ENCODE peak calls at places on chromosomes 5 and 9, in four cellular contexts. One of them, this sample, is unnamed.

GRCh38 chr5:140926903-140927573 is 939 bp downstream of the PCDHAC1 start:
- DNase-seq in NT2/D1: peak; percentile 18
- DNase-seq in kidney: peak; percentile 86
- DNase-seq in mammary epithelial cell: no peak
- DNase-seq in this sample: peak; percentile 84

GRCh38 chr5:30380228-30380627 is 813.3 kb upstream of the CDH6 start:
- DNase-seq in mammary epithelial cell: no peak
- DNase-seq in NT2/D1: no peak
- DNase-seq in kidney: no peak
- DNase-seq in this sample: no peak

GRCh38 chr5:66406761-66407289 is 189.4 kb upstream of the MAST4 start:
- DNase-seq in mammary epithelial cell: no peak
- DNase-seq in NT2/D1: no peak
- DNase-seq in kidney: no peak
- DNase-seq in this sample: no peak

GRCh38 chr9:131228988-131229387 is 47.3 kb downstream of the FAM78A start:
- DNase-seq in mammary epithelial cell: no peak
- DNase-seq in kidney: no peak
- DNase-seq in NT2/D1: no peak
- DNase-seq in this sample: no peak

GRCh38 chr9:128675382-128675781 is 13.6 kb upstream of the SET start:
- DNase-seq in kidney: peak; percentile 0
- DNase-seq in NT2/D1: no peak
- DNase-seq in mammary epithelial cell: no peak
- DNase-seq in this sample: peak; percentile 13

GRCh38 chr5:1368756-1369155 is 23.9 kb upstream of the CLPTM1L start:
- DNase-seq in kidney: no peak
- DNase-seq in NT2/D1: no peak
- DNase-seq in mammary epithelial cell: no peak
- DNase-seq in this sample: no peak

GRCh38 chr5:154368041-154368800 is 77.6 kb upstream of the SAP30L start:
- DNase-seq in NT2/D1: peak; percentile 71
- DNase-seq in mammary epithelial cell: peak; percentile 95
- DNase-seq in kidney: no peak
- DNase-seq in this sample: peak; percentile 82

GRCh38 chr5:169162407-169162806 is 138.5 kb downstream of the SLIT3 start:
- DNase-seq in NT2/D1: no peak
- DNase-seq in mammary epithelial cell: peak; percentile 60
- DNase-seq in kidney: no peak
- DNase-seq in this sample: no peak

GRCh38 chr5:35671516-35671915 is 53.9 kb downstream of the SPEF2 start:
- DNase-seq in kidney: no peak
- DNase-seq in NT2/D1: no peak
- DNase-seq in mammary epithelial cell: no peak
- DNase-seq in this sample: no peak

GRCh38 chr9:99259231-99259918 is 37.3 kb downstream of the SEC61B start:
- DNase-seq in mammary epithelial cell: no peak
- DNase-seq in kidney: peak; percentile 92
- DNase-seq in NT2/D1: no peak
- DNase-seq in this sample: peak; percentile 70

GRCh38 chr5:138029501-138029900 is 3.4 kb downstream of the FAM13B start:
- DNase-seq in kidney: no peak
- DNase-seq in NT2/D1: no peak
- DNase-seq in mammary epithelial cell: no peak
- DNase-seq in this sample: no peak

GRCh38 chr5:138032572-138033274 is at the start of gene FAM13B:
- DNase-seq in NT2/D1: no peak
- DNase-seq in kidney: peak; percentile 95
- DNase-seq in mammary epithelial cell: peak; percentile 77
- DNase-seq in this sample: peak; percentile 95

GRCh38 chr5:138033275-138033808 is 463 bp upstream of the FAM13B start:
- DNase-seq in NT2/D1: no peak
- DNase-seq in kidney: no peak
- DNase-seq in mammary epithelial cell: peak; percentile 45
- DNase-seq in this sample: no peak

GRCh38 chr5:138032028-138032571 is 779 bp downstream of the FAM13B start:
- DNase-seq in mammary epithelial cell: peak; percentile 56
- DNase-seq in kidney: peak; percentile 90
- DNase-seq in NT2/D1: no peak
- DNase-seq in this sample: no peak

GRCh38 chr5:138029944-138030343 is 2.9 kb downstream of the FAM13B start:
- DNase-seq in NT2/D1: no peak
- DNase-seq in kidney: no peak
- DNase-seq in mammary epithelial cell: no peak
- DNase-seq in this sample: no peak
- H3K4me3 ChIP-seq in NT2/D1: no peak overlapping the region
- H3K4me3 ChIP-seq in kidney: no peak overlapping the region
- H3K4me3 ChIP-seq in mammary epithelial cell: no peak overlapping the region
- H3K4me3 ChIP-seq in this sample: no peak overlapping the region

DNA sequence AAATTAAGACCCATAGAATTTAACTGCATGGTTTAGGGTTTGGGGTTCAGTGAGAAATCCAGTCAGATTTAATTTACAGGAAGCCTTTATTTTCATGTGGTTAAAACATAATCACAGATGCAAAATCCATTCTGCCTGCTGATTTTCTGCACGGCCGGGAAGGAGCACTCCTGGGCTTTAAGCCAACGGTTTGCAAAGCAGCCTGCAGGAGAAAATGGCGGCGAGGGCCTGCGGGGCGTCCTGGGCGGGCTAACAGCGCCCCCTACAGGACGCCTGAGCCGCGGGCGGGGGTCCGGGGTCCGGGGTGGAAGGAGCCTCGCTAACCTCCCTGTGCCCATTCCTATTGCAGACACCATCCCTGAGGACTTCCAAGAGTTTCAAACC is 47.6 kb downstream of the THBS4 start:
- DNase-seq in NT2/D1: peak; percentile 57
- DNase-seq in mammary epithelial cell: peak; percentile 29
- DNase-seq in kidney: peak; percentile 91
- DNase-seq in this sample: peak; percentile 95
- H3K9ac ChIP-seq in NT2/D1: no peak overlapping the region
- H3K9ac ChIP-seq in mammary epithelial cell: no peak overlapping the region
- H3K9ac ChIP-seq in kidney: peak overlapping the region; percentile 20
- H3K9ac ChIP-seq in this sample: no peak overlapping the region

GRCh38 chr9:130128782-130129424 is 43.3 kb upstream of the NCS1 start:
- DNase-seq in NT2/D1: no peak
- DNase-seq in mammary epithelial cell: no peak
- DNase-seq in kidney: peak; percentile 75
- DNase-seq in this sample: no peak
- H3K4me1 ChIP-seq in NT2/D1: peaks cover 2% of the 10 kb centered on the region
- H3K4me1 ChIP-seq in mammary epithelial cell: peaks cover 14% of the 10 kb centered on the region
- H3K4me1 ChIP-seq in kidney: peaks cover 19% of the 10 kb centered on the region
- H3K4me1 ChIP-seq in this sample: no peaks in the 10 kb centered on the region

GRCh38 chr5:178250263-178250662 is 17.7 kb upstream of the PHYKPL start:
- DNase-seq in NT2/D1: no peak
- DNase-seq in mammary epithelial cell: no peak
- DNase-seq in kidney: no peak
- DNase-seq in this sample: no peak

GRCh38 chr5:178246736-178247135 is 14.1 kb upstream of the PHYKPL start:
- DNase-seq in kidney: no peak
- DNase-seq in NT2/D1: no peak
- DNase-seq in mammary epithelial cell: no peak
- DNase-seq in this sample: no peak

GRCh38 chr5:178248750-178249149 is 16.1 kb upstream of the PHYKPL start:
- DNase-seq in NT2/D1: no peak
- DNase-seq in kidney: peak; percentile 47
- DNase-seq in mammary epithelial cell: no peak
- DNase-seq in this sample: no peak

GRCh38 chr5:178247481-178248456 is 15.2 kb upstream of the PHYKPL start:
- DNase-seq in kidney: peak; percentile 54
- DNase-seq in NT2/D1: no peak
- DNase-seq in mammary epithelial cell: no peak
- DNase-seq in this sample: no peak

GRCh38 chr5:178249191-178249989 is 16.8 kb upstream of the PHYKPL start:
- DNase-seq in NT2/D1: no peak
- DNase-seq in mammary epithelial cell: peak; percentile 76
- DNase-seq in kidney: peak; percentile 69
- DNase-seq in this sample: no peak
- H3K4me3 ChIP-seq in NT2/D1: no peak overlapping the region
- H3K4me3 ChIP-seq in mammary epithelial cell: no peak overlapping the region
- H3K4me3 ChIP-seq in kidney: no peak overlapping the region
- H3K4me3 ChIP-seq in this sample: no peak overlapping the region

GRCh38 chr9:137082222-137082924 is 4.4 kb upstream of the MAN1B1 start:
- DNase-seq in mammary epithelial cell: no peak
- DNase-seq in kidney: no peak
- DNase-seq in NT2/D1: no peak
- DNase-seq in this sample: no peak
- H3K9ac ChIP-seq in mammary epithelial cell: no peak overlapping the region
- H3K9ac ChIP-seq in kidney: no peak overlapping the region
- H3K9ac ChIP-seq in NT2/D1: peak overlapping the region; percentile 57
- H3K9ac ChIP-seq in this sample: no peak overlapping the region

DNA sequence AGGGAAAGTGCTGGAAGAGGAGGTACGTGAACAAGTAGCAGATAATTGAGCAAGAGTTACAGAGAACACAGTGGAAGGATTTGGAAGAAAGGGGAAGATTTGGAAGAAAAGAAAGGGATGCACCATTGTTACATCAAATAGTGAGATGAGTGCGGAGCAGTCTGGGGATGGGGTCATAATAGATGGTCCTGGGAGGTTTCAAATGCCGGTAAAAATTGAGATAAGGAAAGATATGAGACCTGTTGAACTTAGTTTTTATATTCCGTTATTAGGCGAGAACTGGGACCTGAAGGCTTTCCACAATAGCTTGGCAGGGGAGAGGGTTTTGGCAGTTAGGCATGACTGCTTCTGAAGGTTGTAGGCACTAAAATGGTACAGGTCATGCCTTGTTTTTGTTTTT is 20.9 kb downstream of the ATP6V0E1 start:
- DNase-seq in NT2/D1: no peak
- DNase-seq in mammary epithelial cell: no peak
- DNase-seq in kidney: no peak
- DNase-seq in this sample: no peak
- H3K4me1 ChIP-seq in NT2/D1: no peaks in the 10 kb centered on the region
- H3K4me1 ChIP-seq in mammary epithelial cell: no peaks in the 10 kb centered on the region
- H3K4me1 ChIP-seq in kidney: peaks cover 19% of the 10 kb centered on the region
- H3K4me1 ChIP-seq in this sample: no peaks in the 10 kb centered on the region

GRCh38 chr9:124593080-124594058 is 86.2 kb upstream of the NR5A1 start:
- DNase-seq in kidney: no peak
- DNase-seq in NT2/D1: peak; percentile 82
- DNase-seq in mammary epithelial cell: no peak
- DNase-seq in this sample: peak; percentile 77
- H3K4me3 ChIP-seq in kidney: no peak overlapping the region
- H3K4me3 ChIP-seq in NT2/D1: peak overlapping the region; percentile 6
- H3K4me3 ChIP-seq in mammary epithelial cell: no peak overlapping the region
- H3K4me3 ChIP-seq in this sample: peak overlapping the region; percentile 70

DNA sequence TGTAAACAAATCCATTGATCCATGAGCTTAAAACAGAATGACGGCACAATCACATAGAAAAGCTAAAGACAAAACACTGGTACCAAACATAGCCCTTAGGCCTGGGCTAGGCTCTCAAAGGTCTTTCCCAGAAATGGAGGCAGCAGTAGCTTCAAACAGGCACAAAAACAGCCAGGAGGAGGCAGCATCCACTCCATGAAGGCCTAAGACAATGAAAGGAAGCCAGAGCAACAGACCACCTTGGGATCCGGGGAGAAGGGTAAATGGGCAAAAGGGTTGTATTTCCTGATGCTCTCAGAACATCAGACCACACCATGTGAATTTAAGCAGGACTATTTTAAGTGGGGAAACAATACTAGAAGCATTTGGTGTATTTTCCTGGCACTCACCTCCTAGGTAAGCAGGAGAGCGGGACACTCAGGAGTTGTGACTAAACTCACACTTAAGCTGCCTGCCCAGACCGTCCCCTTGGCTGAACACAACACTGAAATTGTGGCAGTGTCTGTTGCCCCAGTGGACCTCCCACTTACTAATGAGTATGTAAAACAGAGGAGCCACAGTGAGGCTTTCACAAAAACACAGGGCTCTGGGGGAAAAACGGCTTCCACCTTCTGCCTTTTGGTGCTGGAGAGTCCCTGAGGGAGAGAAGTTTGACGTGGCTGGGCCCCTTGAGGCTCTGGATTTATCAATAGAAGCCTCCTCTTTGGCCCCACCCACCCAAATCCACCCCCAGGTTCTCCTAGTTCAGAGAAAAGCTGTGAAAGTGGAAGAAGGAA is 11.9 kb downstream of the GNPDA1 start:
- DNase-seq in mammary epithelial cell: no peak
- DNase-seq in NT2/D1: no peak
- DNase-seq in kidney: no peak
- DNase-seq in this sample: peak; percentile 77
- H3K9ac ChIP-seq in mammary epithelial cell: no peak overlapping the region
- H3K9ac ChIP-seq in NT2/D1: no peak overlapping the region
- H3K9ac ChIP-seq in kidney: no peak overlapping the region
- H3K9ac ChIP-seq in this sample: no peak overlapping the region

GRCh38 chr5:177343777-177344176 is 7.7 kb downstream of the LMAN2 start:
- DNase-seq in NT2/D1: no peak
- DNase-seq in kidney: peak; percentile 8
- DNase-seq in mammary epithelial cell: no peak
- DNase-seq in this sample: no peak
- H3K4me1 ChIP-seq in NT2/D1: no peaks in the 10 kb centered on the region
- H3K4me1 ChIP-seq in kidney: no peaks in the 10 kb centered on the region
- H3K4me1 ChIP-seq in mammary epithelial cell: peaks cover 5% of the 10 kb centered on the region
- H3K4me1 ChIP-seq in this sample: no peaks in the 10 kb centered on the region